ENCODE peak calls at places on chromosomes 1 and 21, in nine cellular contexts. Z is RCC 7860, P is iris pigment epithelial cell, F is ELR, Q is NCI-H510A, O is HT1080, E is LoVo, U is left ventricle myocardium inferior, B is mucosa of gallbladder. C is an unnamed sample.

GRCh38 chr1:61742620-61743431 is 546 bp downstream of the PATJ start:
- DNase-seq in E (peak; percentile 19), Q (no peak), B (peak; percentile 19), P (no peak), F (peak; percentile 47), U (peak; percentile 59), Z (peak; percentile 25), O (no peak), C (peak; percentile 13)

GRCh38 chr1:241848680-241849344 is 808 bp downstream of the EXO1 start:
- DNase-seq in Z (no peak), F (peak; percentile 45), Q (no peak), B (no peak), O (peak; percentile 3), U (no peak), E (no peak), P (no peak), C (no peak)

GRCh38 chr1:30998887-30999286 is 66.6 kb downstream of the PUM1 start:
- DNase-seq in E (no peak), U (no peak), F (no peak), Z (no peak), O (no peak), P (no peak), Q (no peak), B (no peak), C (no peak)

GRCh38 chr1:158095737-158096335 is 84.9 kb upstream of the CD1D start:
- DNase-seq in Z (peak; percentile 34), F (peak; percentile 59), O (peak; percentile 45), Q (no peak), E (no peak), P (peak; percentile 27), B (no peak), U (no peak), C (peak; percentile 37)

GRCh38 chr1:10928654-10929053 is 83.8 kb upstream of the TARDBP start:
- DNase-seq in B (no peak), O (no peak), U (no peak), E (no peak), Z (no peak), F (no peak), P (no peak), Q (no peak), C (no peak)

GRCh38 chr1:156433032-156433431 is 64.0 kb downstream of the RHBG start:
- DNase-seq in Q (no peak), F (no peak), Z (no peak), U (no peak), P (no peak), B (no peak), O (no peak), E (no peak), C (no peak)

GRCh38 chr1:244088161-244088560 is 37.1 kb downstream of the ZBTB18 start:
- DNase-seq in F (no peak), Z (no peak), O (no peak), Q (no peak), P (no peak), B (no peak), U (no peak), E (no peak), C (no peak)

GRCh38 chr21:43269461-43269860 is 100.7 kb downstream of the CRYAA start:
- DNase-seq in F (peak; percentile 27), P (no peak), U (peak; percentile 6), Z (no peak), O (no peak), B (no peak), E (no peak), Q (no peak), C (no peak)

GRCh38 chr1:13675222-13675621 is 24.8 kb upstream of the PRDM2 start:
- DNase-seq in Z (no peak), E (no peak), B (no peak), F (no peak), P (no peak), Q (no peak), U (no peak), O (no peak), C (no peak)

GRCh38 chr1:230120949-230121381 is 53.9 kb downstream of the GALNT2 start:
- DNase-seq in E (peak; percentile 16), Q (no peak), Z (no peak), U (no peak), O (no peak), F (peak; percentile 56), B (no peak), P (no peak), C (peak; percentile 47)